ENCODE peak calls at places on chromosomes 16 and 17, in six cellular contexts. W is caudate nucleus; C is mucosa of gallbladder; T is activated CD4-positive, alpha-beta T cell treated with anti-CD3 and anti-CD28 coated beads, Interleukin-2, amount 50 U/mL, for 1 hour; Q is stimulated activated CD4-positive, alpha-beta T cell treated with anti-CD3 and anti-CD28 coated beads, Interleukin-15, amount 100 ng/mL, for 1 hour; L is amygdala. V is an unnamed sample.

GRCh38 chr16:49742428-49743205 is 113.3 kb downstream of the ZNF423 start:
- DNase-seq in T (no peak), C (no peak), W (no peak), Q (no peak), L (no peak), V (no peak)

GRCh38 chr17:40854175-40854814 is 12.7 kb downstream of the KRT12 start:
- DNase-seq in C (no peak), T (no peak), Q (no peak), L (no peak), W (no peak), V (no peak)

GRCh38 chr17:16378631-16379282 is 2.1 kb upstream of the UBB start:
- DNase-seq in W (peak), C (peak), L (no peak), T (no peak), Q (no peak), V (no peak)

GRCh38 chr17:61465550-61466237 is 13.5 kb downstream of the TBX4 start:
- DNase-seq in W (no peak), L (no peak), C (no peak), Q (no peak), T (no peak), V (no peak)

GRCh38 chr16:83397601-83398000 is 410.2 kb upstream of the HSBP1 start:
- DNase-seq in Q (no peak), L (no peak), C (no peak), T (no peak), W (no peak), V (no peak)

GRCh38 chr16:57800213-57801097 is 1.8 kb downstream of the KIFC3 start:
- DNase-seq in L (no peak), T (no peak), C (no peak), W (no peak), Q (no peak), V (no peak)

GRCh38 chr16:10972108-10972955 is 28.0 kb downstream of the CLEC16A start:
- DNase-seq in L (no peak), Q (no peak), C (no peak), T (no peak), W (no peak), V (no peak)

GRCh38 chr17:50766222-50767023 is 895 bp downstream of the ANKRD40CL start:
- DNase-seq in C (no peak), T (no peak), L (no peak), Q (no peak), W (no peak), V (no peak)

GRCh38 chr16:63361032-63361624 is 1324.9 kb upstream of the CDH8 start:
- DNase-seq in T (no peak), Q (no peak), W (no peak), C (peak), L (no peak), V (no peak)

GRCh38 chr17:79338589-79338988 is 264.0 kb downstream of the ENGASE start:
- DNase-seq in Q (no peak), W (no peak), C (no peak), T (no peak), L (no peak), V (no peak)

GRCh38 chr17:19268611-19269010 is 31.4 kb downstream of the EPN2 start:
- DNase-seq in W (no peak), Q (no peak), L (no peak), T (no peak), C (no peak), V (no peak)

GRCh38 chr17:47690121-47690520 is 3.8 kb upstream of the TBKBP1 start:
- DNase-seq in Q (no peak), L (no peak), C (no peak), T (no peak), W (no peak), V (peak)

GRCh38 chr17:4666296-4666695 is 24.8 kb upstream of the ALOX15 start:
- DNase-seq in C (no peak), T (no peak), W (no peak), Q (no peak), L (no peak), V (no peak)

GRCh38 chr17:31570231-31570630 is 178.8 kb downstream of the RAB11FIP4 start:
- DNase-seq in W (no peak), T (no peak), Q (no peak), L (no peak), C (no peak), V (no peak)

GRCh38 chr17:45261577-45262515 is at the start of gene SPATA32:
- DNase-seq in W (no peak), C (no peak), Q (peak), T (peak), L (no peak), V (peak)

GRCh38 chr16:70253291-70254094 is 1.8 kb upstream of the EXOSC6 start:
- DNase-seq in C (no peak), L (no peak), Q (no peak), W (no peak), T (peak), V (no peak)

GRCh38 chr16:81574168-81574567 is 129.6 kb downstream of the CMIP start:
- DNase-seq in L (no peak), T (no peak), C (no peak), W (no peak), Q (no peak), V (no peak)

GRCh38 chr16:78127130-78127529 is 27.7 kb downstream of the WWOX start:
- DNase-seq in L (no peak), C (no peak), T (no peak), W (no peak), Q (no peak), V (no peak)

GRCh38 chr16:27253526-27253930 is 15.0 kb downstream of the NSMCE1 start:
- DNase-seq in L (no peak), W (no peak), C (no peak), Q (no peak), T (no peak), V (no peak)

GRCh38 chr17:41413353-41413752 is 11.0 kb downstream of the KRT37 start:
- DNase-seq in L (no peak), W (no peak), C (no peak), T (no peak), Q (no peak), V (no peak)

GRCh38 chr17:37699285-37699973 is 45.4 kb downstream of the HNF1B start:
- DNase-seq in W (no peak), Q (no peak), L (no peak), C (no peak), T (no peak), V (no peak)

GRCh38 chr17:58330997-58331814 is 2.6 kb upstream of the TSPOAP1 start:
- DNase-seq in Q (peak), L (no peak), W (no peak), C (peak), T (peak), V (no peak)

GRCh38 chr16:83390759-83391158 is 417.0 kb upstream of the HSBP1 start:
- DNase-seq in T (no peak), L (no peak), C (no peak), Q (no peak), W (no peak), V (no peak)

GRCh38 chr17:39791296-39791992 is 53.7 kb downstream of the GRB7 start:
- DNase-seq in T (no peak), C (no peak), Q (no peak), L (no peak), W (no peak), V (no peak)

GRCh38 chr17:80455328-80455710 is 21.1 kb downstream of the NPTX1 start:
- DNase-seq in C (peak), T (peak), L (no peak), Q (no peak), W (no peak), V (peak)

GRCh38 chr17:40070895-40071719 is 8.3 kb downstream of the THRA start:
- DNase-seq in L (no peak), C (peak), W (no peak), T (no peak), Q (no peak), V (peak)

GRCh38 chr17:19939993-19940721 is 37.5 kb downstream of the AKAP10 start:
- DNase-seq in Q (no peak), T (no peak), L (no peak), W (no peak), C (no peak), V (no peak)

GRCh38 chr17:38550661-38551060 is 55.1 kb downstream of the SRCIN1 start:
- DNase-seq in W (no peak), L (no peak), C (no peak), Q (no peak), T (no peak), V (peak)